ENCODE peak calls at places on chromosomes 6 and 20, in seven cellular contexts. N, J, C, Z, L, I and T are unnamed samples.

GRCh38 chr6:138310294-138310693 is 67.4 kb upstream of the SMIM28 start:
- DNase-seq in L (no peak), C (no peak), J (no peak), Z (no peak), N (no peak), I (no peak), T (no peak)

GRCh38 chr20:50724851-50725721 is 6.3 kb upstream of the PARD6B start:
- DNase-seq in I (peak; percentile 90), Z (peak; percentile 88), C (peak; percentile 32), J (no peak), L (peak; percentile 53), N (peak; percentile 71), T (no peak)

GRCh38 chr20:47776639-47777038 is 8.6 kb downstream of the SULF2 start:
- DNase-seq in N (no peak), Z (no peak), I (no peak), L (no peak), C (no peak), J (no peak), T (no peak)

GRCh38 chr6:30726506-30727413 is 6.6 kb downstream of the TUBB start:
- DNase-seq in J (no peak), N (no peak), C (no peak), Z (no peak), I (no peak), L (no peak), T (no peak)

GRCh38 chr6:81725127-81725526 is 27.4 kb downstream of the TENT5A start:
- DNase-seq in I (no peak), N (no peak), C (no peak), J (no peak), Z (no peak), L (no peak), T (no peak)

GRCh38 chr6:161353208-161353613 is 79.3 kb upstream of the AGPAT4 start:
- DNase-seq in C (peak; percentile 33), Z (no peak), J (no peak), N (no peak), I (no peak), L (no peak), T (no peak)

GRCh38 chr6:117266267-117266797 is 974 bp downstream of the VGLL2 start:
- DNase-seq in C (no peak), Z (no peak), N (no peak), I (no peak), J (no peak), L (no peak), T (no peak)

GRCh38 chr20:23528867-23529431 is 38.0 kb downstream of the CST8 start:
- DNase-seq in L (no peak), Z (no peak), J (no peak), N (no peak), I (no peak), C (no peak), T (no peak)

GRCh38 chr6:30556964-30557682 is at the start of gene PRR3:
- DNase-seq in J (peak; percentile 77), Z (peak; percentile 79), L (peak; percentile 78), N (peak; percentile 83), C (peak; percentile 95), I (peak; percentile 68), T (peak; percentile 66)

GRCh38 chr6:167930300-167930699 is 67.2 kb upstream of the KIF25 start:
- DNase-seq in N (no peak), C (no peak), L (no peak), J (no peak), Z (peak; percentile 32), I (peak; percentile 12), T (no peak)

GRCh38 chr6:1509241-1509640 is 100.5 kb upstream of the FOXC1 start:
- DNase-seq in N (no peak), J (no peak), I (no peak), C (no peak), Z (no peak), L (no peak), T (no peak)

GRCh38 chr20:58171796-58172425 is 56.5 kb downstream of the ANKRD60 start:
- DNase-seq in N (no peak), J (no peak), I (no peak), C (no peak), L (no peak), Z (no peak), T (no peak)

GRCh38 chr20:19735446-19735845 is 22.6 kb upstream of the RIN2 start:
- DNase-seq in J (peak; percentile 35), L (peak; percentile 72), Z (peak; percentile 34), I (peak; percentile 77), C (peak; percentile 95), N (peak; percentile 53), T (peak; percentile 15)

DNA sequence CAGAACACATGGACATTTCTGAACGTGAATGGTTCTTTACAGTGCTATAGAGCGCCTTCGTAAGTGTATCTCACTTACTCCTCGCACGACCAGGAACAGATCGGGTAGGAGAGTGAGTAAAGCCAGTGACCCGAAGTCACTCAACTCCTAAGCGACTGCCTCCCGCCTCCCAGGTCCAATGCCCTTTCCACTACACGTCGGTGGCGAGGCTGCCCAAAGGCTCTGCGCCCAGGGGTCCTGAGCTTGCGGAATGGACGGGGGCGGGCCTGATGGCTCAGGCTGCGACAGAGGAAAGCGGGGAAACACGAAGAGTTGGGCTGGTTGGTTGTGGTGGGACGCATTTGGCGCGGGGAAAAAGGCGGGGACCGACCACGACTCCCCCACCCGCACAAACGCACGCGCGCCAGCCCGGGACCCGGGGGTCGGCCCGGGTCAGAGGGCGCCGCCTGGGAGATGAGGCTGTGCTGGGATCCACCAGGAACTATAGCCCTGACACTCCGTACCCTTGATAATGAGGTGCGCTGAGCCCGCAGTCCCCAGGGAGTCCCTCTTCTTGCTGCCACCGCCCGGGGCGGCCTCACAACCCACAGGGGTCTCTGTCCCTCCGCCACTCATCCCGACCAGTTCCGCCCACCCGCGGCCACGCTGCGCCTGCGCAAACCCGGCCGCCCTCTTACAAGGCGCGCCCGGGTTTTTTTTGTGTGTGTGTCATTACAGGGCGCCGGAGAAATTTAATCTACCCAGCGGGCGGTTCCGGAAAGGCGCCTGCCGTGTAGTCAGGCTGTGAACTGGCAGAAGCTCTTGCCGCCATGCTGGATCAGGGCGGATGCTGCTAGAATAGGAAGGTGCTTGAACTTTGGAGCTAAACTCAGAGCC is at the start of gene BLOC1S5:
- DNase-seq in N (peak; percentile 94), C (peak; percentile 99), L (peak; percentile 98), Z (peak; percentile 97), I (peak; percentile 71), J (peak; percentile 96), T (peak; percentile 96)
- TF ChIP-seq POLR2A in N (peak; percentile 53), C (peak; percentile 80), L (peak; percentile 64), Z (peak; percentile 70), I (peak; percentile 59), J (peak; percentile 77), T (peak; percentile 64)

DNA sequence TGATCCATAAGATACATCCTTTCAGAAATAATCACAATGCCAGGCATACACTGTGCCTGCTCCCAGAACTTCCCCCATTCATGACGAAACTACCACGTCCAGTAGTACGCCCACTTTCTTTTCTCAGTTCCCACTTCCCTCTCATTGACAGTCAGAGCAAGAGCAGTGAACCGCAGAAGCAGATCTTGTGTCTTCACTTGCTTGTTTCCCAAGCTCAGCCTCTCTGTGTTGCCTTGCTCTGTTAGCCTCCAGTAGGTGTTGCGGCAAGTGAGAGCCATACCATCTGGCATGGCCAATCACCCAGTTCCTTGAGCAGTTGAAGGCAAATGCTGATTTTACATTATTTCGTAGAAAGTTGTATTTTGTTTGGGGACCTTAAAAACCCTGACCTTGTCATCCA is 11.7 kb downstream of the UST start:
- DNase-seq in C (peak; percentile 88), N (no peak), Z (no peak), I (no peak), J (no peak), L (peak; percentile 40), T (no peak)
- TF ChIP-seq POLR2A in C (no peak), N (no peak), Z (peak; percentile 28), I (no peak), J (no peak), L (peak; percentile 23), T (no peak)

DNA sequence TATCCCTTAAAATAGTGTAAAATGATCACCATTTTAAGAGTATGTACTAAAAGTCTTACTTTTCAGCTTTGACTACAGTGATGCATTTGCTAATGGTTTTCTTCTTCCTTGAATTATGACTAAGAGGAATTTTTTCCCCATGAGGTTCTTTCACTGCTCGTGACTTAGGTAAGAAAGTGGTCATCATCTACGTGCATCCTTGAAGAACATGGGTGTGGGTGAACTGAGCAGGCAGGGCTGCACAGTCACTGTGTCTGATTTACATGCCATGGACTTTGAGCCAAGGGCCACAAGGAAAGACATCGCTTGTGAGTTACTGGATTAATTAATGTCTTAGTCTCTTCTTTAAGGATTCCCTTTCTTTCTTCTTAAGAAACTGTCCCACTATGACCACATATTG is 33.3 kb downstream of the NQO2 start:
- DNase-seq in J (no peak), Z (no peak), L (no peak), N (no peak), I (no peak), C (no peak), T (no peak)
- TF ChIP-seq POLR2A in J (no peak), Z (no peak), L (no peak), N (no peak), I (no peak), C (no peak), T (no peak)

GRCh38 chr6:27157461-27158315 is 89.8 kb upstream of the PRSS16 start:
- DNase-seq in L (peak; percentile 74), Z (peak; percentile 58), J (peak; percentile 66), I (no peak), N (peak; percentile 75), C (peak; percentile 80), T (peak; percentile 47)

GRCh38 chr6:27161115-27161514 is 86.4 kb upstream of the PRSS16 start:
- DNase-seq in I (no peak), L (no peak), J (no peak), N (no peak), Z (no peak), C (no peak), T (no peak)

GRCh38 chr6:27159725-27160124 is 87.8 kb upstream of the PRSS16 start:
- DNase-seq in C (no peak), Z (no peak), J (no peak), N (no peak), I (no peak), L (no peak), T (no peak)

GRCh38 chr6:27156874-27157460 is 90.5 kb upstream of the PRSS16 start:
- DNase-seq in Z (no peak), I (no peak), L (no peak), J (no peak), C (no peak), N (no peak), T (no peak)

DNA sequence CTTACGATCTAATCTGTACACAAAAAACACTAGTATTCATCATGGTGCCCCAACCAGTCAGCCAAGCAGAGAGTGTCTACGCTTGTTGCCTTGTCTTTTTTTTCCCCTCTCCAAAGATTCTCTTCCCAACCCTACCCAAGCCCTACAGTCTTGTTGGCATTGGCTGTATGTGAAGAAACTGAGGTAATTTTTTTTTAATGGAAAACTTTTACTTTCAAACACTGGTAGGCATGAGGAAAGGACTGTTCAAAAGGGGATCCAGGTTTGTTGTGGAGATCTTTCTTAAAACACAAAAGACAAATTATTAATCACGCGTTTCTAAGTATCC is 89.2 kb upstream of the PRSS16 start:
- DNase-seq in I (no peak), N (no peak), J (no peak), C (no peak), L (no peak), Z (no peak), T (no peak)
- TF ChIP-seq POLR2A in I (no peak), N (no peak), J (no peak), C (no peak), L (no peak), Z (no peak), T (no peak)